ENCODE peak calls at places on chromosomes 13 and 19, in five cellular contexts. S, Y, N, J and A are unnamed samples. For H3K9me3, the result is how much of the 10 kb centered on the place peaks cover.

GRCh38 chr19:42468273-42468796 is 25.6 kb upstream of the CXCL17 start:
- DNase-seq in S (no peak), Y (no peak), N (no peak), J (no peak), A (no peak)

GRCh38 chr13:44921931-44922758 is 67.1 kb downstream of the NUFIP1 start:
- DNase-seq in S (peak), Y (peak), N (peak), J (peak), A (peak)

GRCh38 chr13:44932850-44933251 is 56.4 kb downstream of the NUFIP1 start:
- DNase-seq in S (no peak), Y (peak), N (no peak), J (no peak), A (no peak)

GRCh38 chr13:73722120-73722519 is 412.1 kb downstream of the KLF12 start:
- DNase-seq in S (no peak), Y (peak), N (no peak), J (no peak), A (no peak)

GRCh38 chr13:109389456-109389855 is 396.9 kb downstream of the IRS2 start:
- DNase-seq in S (peak), Y (no peak), N (no peak), J (no peak), A (no peak)

GRCh38 chr19:48186015-48186414 is 15.5 kb downstream of the ZSWIM9 start:
- DNase-seq in S (no peak), Y (no peak), N (no peak), J (no peak), A (no peak)

GRCh38 chr13:109836629-109837607 is 50.5 kb upstream of the IRS2 start:
- DNase-seq in S (peak), Y (no peak), N (no peak), J (no peak), A (no peak)

GRCh38 chr19:44552324-44552723 is 22.8 kb upstream of the CEACAM20 start:
- DNase-seq in S (no peak), Y (peak), N (no peak), J (no peak), A (no peak)

GRCh38 chr13:74922963-74923362 is 559.0 kb downstream of the TBC1D4 start:
- DNase-seq in S (no peak), Y (no peak), N (no peak), J (no peak), A (no peak)

GRCh38 chr13:24251525-24251924 is 57.9 kb upstream of the C1QTNF9 start:
- DNase-seq in S (no peak), Y (no peak), N (no peak), J (no peak), A (no peak)

GRCh38 chr13:112791662-112792440 is 102.0 kb downstream of the ATP11A start:
- DNase-seq in S (no peak), Y (no peak), N (no peak), J (no peak), A (no peak)

GRCh38 chr19:15022752-15023151 is 26.5 kb upstream of the CASP14 start:
- DNase-seq in S (no peak), Y (no peak), N (no peak), J (no peak), A (no peak)

GRCh38 chr19:40270362-40271089 is 14.6 kb downstream of the AKT2 start:
- DNase-seq in S (no peak), Y (no peak), N (no peak), J (no peak), A (no peak)

GRCh38 chr13:110008816-110009215 is 222.4 kb upstream of the IRS2 start:
- DNase-seq in S (no peak), Y (no peak), N (no peak), J (no peak), A (no peak)

GRCh38 chr13:97348569-97349100 is 85.3 kb upstream of the RAP2A start:
- DNase-seq in S (no peak), Y (no peak), N (no peak), J (no peak), A (no peak)

GRCh38 chr13:60226507-60226906 is 62.8 kb upstream of the DIAPH3 start:
- DNase-seq in S (no peak), Y (peak), N (no peak), J (no peak), A (no peak)

GRCh38 chr19:3027292-3027691 is 1.8 kb downstream of the TLE2 start:
- DNase-seq in S (no peak), Y (no peak), N (no peak), J (no peak), A (no peak)

GRCh38 chr19:3026768-3027167 is 2.3 kb downstream of the TLE2 start:
- DNase-seq in S (no peak), Y (no peak), N (no peak), J (no peak), A (no peak)

GRCh38 chr19:3024509-3024869 is 4.6 kb downstream of the TLE2 start:
- DNase-seq in S (no peak), Y (no peak), N (no peak), J (no peak), A (no peak)

GRCh38 chr19:3024870-3025515 is 4.1 kb downstream of the TLE2 start:
- DNase-seq in S (no peak), Y (no peak), N (no peak), J (no peak), A (no peak)

DNA sequence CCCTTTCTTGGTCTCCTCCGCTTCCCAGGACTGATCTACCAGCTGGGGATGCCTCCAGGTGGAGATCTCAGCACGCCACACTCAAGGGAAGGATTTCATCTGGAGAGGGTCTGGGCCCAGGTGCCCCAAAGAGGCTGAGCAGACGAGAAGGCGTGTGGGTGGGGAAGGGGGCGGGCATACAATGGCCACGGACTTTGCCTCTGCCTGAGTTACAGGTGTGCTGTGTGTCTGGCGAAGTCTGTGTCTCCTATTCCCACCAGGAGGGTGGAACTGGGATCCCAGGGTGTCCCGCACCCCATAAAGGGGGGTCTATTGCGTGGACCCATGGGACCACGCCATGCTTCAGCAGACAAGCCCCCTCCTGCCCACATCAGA is 3.6 kb downstream of the TLE2 start:
- DNase-seq in S (no peak), Y (no peak), N (no peak), J (no peak), A (no peak)
- H3K9me3 ChIP-seq in S (under half), Y (under half), N (under half), J (under half), A (under half)

GRCh38 chr13:27425151-27425917 is 915 bp downstream of the GTF3A start:
- DNase-seq in S (no peak), Y (no peak), N (no peak), J (no peak), A (no peak)
- TF ChIP-seq POLR2AphosphoS5 in S (no peak), Y (no peak), N (no peak), J (no peak), A (no peak)

GRCh38 chr19:5617080-5617479 is 5.5 kb downstream of the SAFB2 start:
- DNase-seq in S (no peak), Y (no peak), N (no peak), J (no peak), A (no peak)

GRCh38 chr19:5615756-5616327 is 6.7 kb downstream of the SAFB2 start:
- DNase-seq in S (no peak), Y (no peak), N (no peak), J (no peak), A (no peak)

GRCh38 chr19:5612891-5613290 is 9.7 kb downstream of the SAFB2 start:
- DNase-seq in S (no peak), Y (no peak), N (no peak), J (no peak), A (no peak)

GRCh38 chr19:5609881-5610280 is 12.7 kb downstream of the SAFB2 start:
- DNase-seq in S (no peak), Y (no peak), N (no peak), J (no peak), A (no peak)

GRCh38 chr19:5613466-5613865 is 9.1 kb downstream of the SAFB2 start:
- DNase-seq in S (no peak), Y (no peak), N (no peak), J (no peak), A (no peak)
- H3K9me3 ChIP-seq in S (under half), Y (under half), N (under half), J (under half), A (under half)

GRCh38 chr19:13160557-13160956 is 10.3 kb downstream of the IER2 start:
- DNase-seq in S (no peak), Y (no peak), N (no peak), J (no peak), A (no peak)
- TF ChIP-seq POLR2AphosphoS5 in S (no peak), Y (no peak), N (no peak), J (no peak), A (no peak)

GRCh38 chr19:8451885-8452284 is 7.1 kb downstream of the HNRNPM start:
- DNase-seq in S (no peak), Y (no peak), N (no peak), J (no peak), A (no peak)
- H3K9me3 ChIP-seq in S (under half), Y (under half), N (under half), J (under half), A (under half)